ENCODE peak calls at places on chromosomes 11 and 22, in four cellular contexts. Z is Panc1, E is K562, X is HepG2. T is an unnamed sample.
A peak's percentile ranks its signal among the peaks of the same experiment; 100 is the strongest.

GRCh38 chr11:68327586-68328370 is 15.4 kb downstream of the LRP5 start:
- DNase-seq in X (no peak), Z (no peak), E (no peak), T (no peak)

GRCh38 chr22:47164514-47165337 is 402.3 kb downstream of the TBC1D22A start:
- DNase-seq in X (peak; percentile 71), Z (no peak), E (no peak), T (no peak)

GRCh38 chr11:78219493-78220217 is 30.9 kb downstream of the USP35 start:
- DNase-seq in X (no peak), Z (no peak), E (no peak), T (no peak)

GRCh38 chr11:80532633-80533232 is 1091.9 kb upstream of the TENM4 start:
- DNase-seq in X (no peak), E (no peak), Z (no peak), T (no peak)

GRCh38 chr11:63445720-63446119 is 45.2 kb downstream of the PLAAT5 start:
- DNase-seq in X (no peak), E (no peak), Z (no peak), T (no peak)

GRCh38 chr11:34749666-34750659 is 129.1 kb downstream of the EHF start:
- DNase-seq in E (no peak), Z (no peak), X (no peak), T (no peak)

GRCh38 chr11:126357055-126357962 is 1.8 kb downstream of the ST3GAL4 start:
- DNase-seq in X (no peak), E (no peak), Z (no peak), T (no peak)

GRCh38 chr22:45777046-45777851 is 105.6 kb downstream of the ATXN10 start:
- DNase-seq in E (no peak), X (no peak), Z (peak; percentile 10), T (no peak)

GRCh38 chr22:27668828-27669797 is 132.4 kb downstream of the MN1 start:
- DNase-seq in Z (no peak), X (peak; percentile 91), E (peak; percentile 88), T (peak; percentile 58)

GRCh38 chr22:28750471-28750881 is 8.6 kb downstream of the HSCB start:
- DNase-seq in X (no peak), E (no peak), Z (peak; percentile 48), T (no peak)

GRCh38 chr22:41369089-41369745 is 12.5 kb upstream of the TEF start:
- DNase-seq in Z (no peak), E (no peak), X (no peak), T (no peak)

GRCh38 chr11:118265954-118266353 is 1.9 kb upstream of the MPZL2 start:
- DNase-seq in Z (no peak), X (no peak), E (no peak), T (no peak)

GRCh38 chr22:38569181-38569971 is 607 bp downstream of the DMC1 start:
- DNase-seq in Z (no peak), E (peak; percentile 39), X (no peak), T (no peak)

GRCh38 chr11:66278396-66279091 is 569 bp downstream of the CNIH2 start:
- DNase-seq in Z (no peak), X (no peak), E (peak; percentile 69), T (no peak)

GRCh38 chr22:40183029-40183581 is 5.4 kb downstream of the TNRC6B start:
- DNase-seq in Z (no peak), X (peak; percentile 68), E (peak; percentile 35), T (no peak)

GRCh38 chr11:60813324-60813723 is 28.2 kb downstream of the MS4A10 start:
- DNase-seq in X (no peak), Z (no peak), E (no peak), T (no peak)

GRCh38 chr22:44361391-44362126 is 48.8 kb upstream of the SHISAL1 start:
- DNase-seq in Z (no peak), E (no peak), X (no peak), T (no peak)

GRCh38 chr11:86446163-86446923 is 71.7 kb downstream of the CCDC81 start:
- DNase-seq in E (no peak), Z (no peak), X (no peak), T (no peak)

GRCh38 chr11:33742249-33742851 is 6.1 kb upstream of the CD59 start:
- DNase-seq in Z (no peak), X (no peak), E (no peak), T (no peak)

GRCh38 chr22:44091021-44091721 is 67.1 kb downstream of the PARVB start:
- DNase-seq in Z (no peak), X (peak; percentile 10), E (no peak), T (peak; percentile 6)

GRCh38 chr11:120532511-120533196 is 21.1 kb downstream of the GRIK4 start:
- DNase-seq in X (peak; percentile 63), Z (no peak), E (no peak), T (no peak)

GRCh38 chr22:36364255-36365019 is 23.3 kb downstream of the MYH9 start:
- DNase-seq in X (no peak), Z (no peak), E (no peak), T (no peak)

GRCh38 chr22:47196493-47196849 is 434.0 kb downstream of the TBC1D22A start:
- DNase-seq in X (no peak), Z (no peak), E (no peak), T (no peak)

GRCh38 chr22:49147617-49148175 is 680.0 kb downstream of the BRD1 start:
- DNase-seq in E (no peak), X (no peak), Z (no peak), T (no peak)

GRCh38 chr11:316031-316701 is 2.3 kb downstream of the IFITM1 start:
- DNase-seq in X (no peak), Z (no peak), E (peak; percentile 66), T (no peak)

DNA sequence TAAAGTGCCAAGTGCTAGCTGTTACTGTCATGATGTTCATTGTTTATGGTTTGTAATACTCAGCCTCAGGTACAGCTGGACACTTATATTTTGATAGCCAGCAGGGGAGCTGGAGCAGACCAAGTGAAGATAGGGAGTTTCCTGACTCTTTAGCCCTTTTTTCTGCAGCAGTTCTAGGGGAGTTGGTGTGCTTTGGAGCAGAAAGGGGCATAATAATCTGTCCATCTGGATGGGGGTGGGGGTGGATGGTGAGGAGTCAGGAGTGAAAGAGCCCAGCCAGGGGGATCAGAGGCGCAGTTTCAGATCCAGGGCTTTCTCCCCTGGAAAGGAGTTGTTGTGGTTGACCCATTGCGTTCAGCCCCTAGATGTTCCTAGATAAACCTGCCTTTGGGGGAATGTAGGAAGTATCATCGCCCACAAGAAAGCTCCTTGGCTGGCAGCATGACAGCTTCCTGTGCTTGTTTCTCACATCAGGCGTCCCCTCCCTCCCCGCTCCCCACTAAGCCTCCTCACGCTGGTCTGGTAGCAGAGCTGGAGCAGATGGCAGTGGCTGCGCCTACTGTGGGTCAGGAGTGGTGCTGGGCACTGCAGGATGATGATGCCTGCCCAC is 41.9 kb downstream of the MED15 start:
- DNase-seq in Z (no peak), X (no peak), E (peak; percentile 49), T (no peak)
- TF ChIP-seq TCF7L2 in Z (no peak), X (no peak), E (peak; percentile 76), T (no peak)

DNA sequence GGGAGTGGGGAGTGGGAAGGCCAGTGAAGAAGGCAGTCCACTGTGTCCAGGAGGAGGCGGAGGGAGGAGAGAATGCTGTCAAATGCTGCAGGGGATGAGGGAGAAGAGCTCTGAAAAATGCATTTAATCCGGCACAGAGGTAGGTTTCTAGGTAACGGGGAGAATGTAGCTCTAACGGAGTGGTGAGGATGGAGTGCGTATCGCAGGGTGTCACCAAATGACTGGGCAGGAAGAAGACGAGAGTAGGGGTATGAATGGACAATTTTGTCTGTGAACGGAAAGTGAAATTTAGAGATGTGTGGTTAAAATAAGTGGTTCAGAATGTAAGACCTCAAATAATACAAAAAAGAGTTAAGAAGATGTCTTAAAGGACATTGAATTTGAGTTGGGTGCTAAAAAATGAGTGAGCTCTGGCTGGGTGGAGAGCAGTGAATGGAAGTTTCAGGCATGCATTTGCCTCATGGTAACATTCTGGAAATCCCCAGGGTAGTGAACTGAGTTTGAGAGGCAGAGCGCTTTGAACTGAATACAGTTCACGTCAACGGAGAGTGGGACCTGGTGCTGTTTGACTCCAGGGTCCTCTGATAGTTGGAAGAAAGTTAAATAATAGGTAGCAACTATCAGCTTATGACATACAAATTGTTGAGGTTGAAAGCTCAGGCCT is 81.3 kb upstream of the CADM1 start:
- DNase-seq in E (no peak), X (no peak), Z (no peak), T (no peak)
- H3K4me3 ChIP-seq in E (no peak overlapping the region), X (no peak overlapping the region), Z (no peak overlapping the region), T (no peak overlapping the region)

DNA sequence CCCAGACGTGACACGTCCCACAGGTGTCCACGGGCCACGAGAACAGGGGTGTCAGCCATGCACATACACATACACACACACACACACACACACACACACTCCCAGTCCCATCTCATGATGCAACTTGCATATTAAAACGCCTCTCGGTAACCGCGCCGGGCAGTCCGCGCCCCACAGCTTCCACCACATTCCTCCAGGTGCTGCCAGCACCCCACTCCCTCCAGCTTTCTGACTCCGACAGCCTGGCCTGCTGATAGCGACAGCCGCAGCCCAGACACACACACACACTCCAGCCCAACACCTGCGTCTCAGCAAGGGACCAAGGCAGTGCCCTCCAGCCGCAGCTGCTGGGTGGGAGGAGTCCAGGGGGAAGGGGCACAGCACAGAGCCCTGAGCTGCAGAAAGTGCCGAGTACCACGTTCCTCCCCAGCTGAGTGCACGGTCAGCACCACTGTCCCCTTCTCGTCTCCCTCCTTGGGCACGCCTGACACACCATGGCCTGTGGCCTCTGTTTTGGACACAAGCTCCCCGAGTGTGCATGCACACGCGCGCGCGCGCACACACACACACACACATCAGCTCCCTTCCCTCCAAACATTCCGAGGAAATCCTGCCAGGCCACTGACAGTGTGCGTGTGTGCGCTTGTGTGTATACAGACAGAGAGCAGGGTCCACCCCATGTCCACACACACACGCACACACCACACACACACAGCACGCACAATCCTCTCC is 1.3 kb downstream of the ELFN2 start:
- DNase-seq in X (no peak), E (no peak), Z (no peak), T (no peak)
- TF ChIP-seq TCF7L2 in X (no peak), E (no peak), Z (no peak), T (no peak)

DNA sequence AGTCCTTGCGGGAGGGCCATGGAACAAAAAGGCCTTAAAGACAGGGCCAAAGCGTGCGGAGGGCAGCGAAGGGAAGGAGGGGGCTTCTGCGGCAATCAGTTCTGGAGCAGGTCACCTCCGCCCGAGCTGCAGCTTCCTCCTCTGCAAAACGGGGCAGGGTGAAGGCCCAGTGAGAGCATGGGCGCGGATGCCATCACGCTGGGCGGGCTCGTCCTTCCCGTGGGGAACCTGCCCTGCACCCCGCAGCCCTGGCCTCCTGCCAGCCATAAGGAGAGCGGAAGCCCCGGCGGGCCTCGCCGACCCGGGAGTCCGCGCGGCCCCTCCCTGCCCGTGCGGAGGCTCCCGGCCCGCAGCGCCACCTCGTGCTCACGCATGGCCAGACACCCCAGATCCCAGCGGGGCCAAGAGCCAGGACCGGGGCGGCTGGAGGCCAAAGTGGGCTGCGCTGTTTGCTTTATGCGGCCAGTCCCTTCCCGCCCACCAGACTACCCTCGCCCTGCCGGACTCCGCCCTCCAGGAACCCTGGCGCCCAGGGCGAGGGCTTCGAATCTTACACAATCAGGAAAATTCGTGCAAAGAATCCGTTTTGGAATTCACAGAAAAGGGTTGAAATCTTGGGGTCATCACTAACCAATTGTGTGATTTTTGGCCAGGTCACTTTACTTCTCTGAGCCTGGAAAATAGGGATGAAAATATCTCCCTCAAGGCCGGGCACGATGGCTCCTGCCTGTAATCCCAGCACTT is 16.1 kb downstream of the TSKU start:
- DNase-seq in X (peak; percentile 81), Z (no peak), E (peak; percentile 88), T (no peak)
- H3K4me3 ChIP-seq in X (no peak overlapping the region), Z (peak overlapping the region; percentile 15), E (no peak overlapping the region), T (no peak overlapping the region)

GRCh38 chr11:132058211-132058772 is 687.9 kb downstream of the NTM start:
- DNase-seq in E (no peak), Z (no peak), X (no peak), T (no peak)
- TF ChIP-seq TCF7L2 in E (no peak), Z (no peak), X (no peak), T (no peak)